ENCODE peak calls at places on chromosomes 4 and X, in four cellular contexts. E, X, A and L are unnamed samples. For H3K27me3, the result is how much of the 10 kb centered on the place peaks cover.

GRCh38 chr4:85147481-85148076 is 181.1 kb upstream of the WDFY3 start:
- DNase-seq in E (peak), X (peak), A (no peak), L (no peak)

GRCh38 chrX:83759872-83760271 is 101.1 kb upstream of the CYLC1 start:
- DNase-seq in A (no peak), E (no peak), X (no peak), L (no peak)

GRCh38 chrX:50161143-50161542 is 39.7 kb downstream of the AKAP4 start:
- DNase-seq in X (peak), A (no peak), E (no peak), L (no peak)

GRCh38 chrX:122940199-122940598 is 243.9 kb upstream of the GRIA3 start:
- DNase-seq in E (no peak), A (no peak), X (no peak), L (no peak)

GRCh38 chr4:102553982-102554381 is 52.8 kb downstream of the NFKB1 start:
- DNase-seq in E (peak), X (no peak), A (no peak), L (no peak)

GRCh38 chr4:124851741-124852140 is 139.2 kb upstream of the ANKRD50 start:
- DNase-seq in X (no peak), E (no peak), A (no peak), L (no peak)

GRCh38 chr4:165378763-165379631 is at the start of gene CPE:
- DNase-seq in X (peak), E (peak), A (no peak), L (peak)

GRCh38 chr4:74751247-74751646 is 43.1 kb downstream of the BTC start:
- DNase-seq in A (no peak), E (no peak), X (no peak), L (no peak)

GRCh38 chrX:85309717-85310116 is 65.9 kb downstream of the ZNF711 start:
- DNase-seq in E (no peak), A (no peak), X (no peak), L (no peak)

GRCh38 chr4:89838005-89838404 is 1.0 kb upstream of the SNCA start:
- DNase-seq in X (peak), A (no peak), E (peak), L (no peak)
- H3K27me3 ChIP-seq in X (under half), A (under half), E (under half), L (under half)

DNA sequence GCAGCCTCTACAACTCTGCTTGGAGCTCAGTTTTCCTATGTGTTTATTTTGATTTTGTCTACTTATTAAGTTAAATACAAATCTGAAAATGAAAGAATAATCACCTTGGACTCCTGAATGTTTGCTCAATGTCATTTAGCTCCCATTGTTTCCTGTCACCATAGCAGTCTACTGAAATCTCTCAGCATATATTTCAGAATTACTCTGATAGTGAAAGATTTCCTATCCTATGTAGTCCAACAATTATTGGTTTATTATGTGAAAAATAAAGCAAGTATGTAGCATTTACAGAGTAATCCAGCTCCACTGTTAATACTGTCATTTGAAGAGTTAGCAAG is 168.4 kb downstream of the CBR4 start:
- DNase-seq in A (no peak), E (no peak), X (no peak), L (no peak)
- H3K4me3 ChIP-seq in A (no peak), E (no peak), X (no peak), L (no peak)

GRCh38 chrX:11265352-11265751 is 27.9 kb upstream of the AMELX start:
- DNase-seq in X (no peak), E (no peak), A (no peak), L (no peak)
- H3K27me3 ChIP-seq in X (under half), E (under half), A (under half), L (under half)

GRCh38 chrX:35562395-35562794 is 235.7 kb upstream of the MAGEB16 start:
- DNase-seq in X (no peak), E (no peak), A (no peak), L (no peak)

DNA sequence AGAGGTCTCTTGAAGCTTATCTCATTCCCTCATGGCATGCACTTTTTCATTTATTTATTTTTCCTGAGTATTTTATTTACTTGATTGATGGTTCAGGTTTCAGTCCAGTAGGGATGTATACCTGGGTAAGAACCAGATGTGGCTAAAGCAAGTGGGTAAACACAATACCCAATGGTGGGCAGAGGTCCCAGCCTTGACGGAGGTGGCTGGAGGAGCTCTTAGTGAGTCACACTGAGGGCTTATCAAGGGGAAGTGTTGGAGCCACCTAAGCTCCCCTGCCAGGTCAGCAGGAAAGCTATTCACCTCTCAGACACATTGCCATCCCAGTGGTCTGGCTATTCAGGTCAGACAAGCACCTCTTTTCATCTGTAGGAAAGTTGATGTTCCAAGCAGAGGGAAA is 236.2 kb upstream of the MAGEB16 start:
- DNase-seq in E (no peak), A (no peak), X (no peak), L (no peak)
- H3K4me3 ChIP-seq in E (no peak), A (no peak), X (no peak), L (no peak)

GRCh38 chrX:40007746-40008705 is 89.7 kb downstream of the BCOR start:
- DNase-seq in X (no peak), A (no peak), E (no peak), L (no peak)
- H3K27me3 ChIP-seq in X (half or more), A (under half), E (under half), L (under half)

GRCh38 chrX:37825225-37825842 is 22.0 kb downstream of the DYNLT3 start:
- DNase-seq in A (no peak), X (peak), E (peak), L (peak)

GRCh38 chrX:37824491-37825224 is 22.7 kb downstream of the DYNLT3 start:
- DNase-seq in A (no peak), E (no peak), X (no peak), L (no peak)

GRCh38 chrX:37834937-37835336 is 12.4 kb downstream of the DYNLT3 start:
- DNase-seq in X (no peak), E (no peak), A (no peak), L (no peak)

GRCh38 chrX:37830371-37830770 is 17.0 kb downstream of the DYNLT3 start:
- DNase-seq in A (no peak), X (no peak), E (no peak), L (no peak)
- H3K4me3 ChIP-seq in A (no peak), X (no peak), E (no peak), L (no peak)

GRCh38 chr4:172734555-172734954 is 434.1 kb upstream of the GALNT7 start:
- DNase-seq in X (no peak), A (no peak), E (no peak), L (no peak)

GRCh38 chr4:172736046-172736445 is 432.6 kb upstream of the GALNT7 start:
- DNase-seq in A (no peak), X (no peak), E (no peak), L (no peak)

GRCh38 chr4:172740434-172740833 is 428.2 kb upstream of the GALNT7 start:
- DNase-seq in X (no peak), E (no peak), A (no peak), L (no peak)
- H3K27me3 ChIP-seq in X (under half), E (under half), A (under half), L (under half)

GRCh38 chr4:142817442-142817841 is 28.7 kb downstream of the INPP4B start:
- DNase-seq in X (peak), E (peak), A (peak), L (no peak)
- H3K4me3 ChIP-seq in X (no peak), E (no peak), A (no peak), L (no peak)